ENCODE peak calls at places on chromosomes 5 and 9, in four cellular contexts. One of them, this sample, is unnamed.

GRCh38 chr9:133759146-133759900 is 21.2 kb upstream of the SARDH start:
- DNase-seq in IMR-90: no peak
- DNase-seq in mesendoderm: no peak
- DNase-seq in H1: no peak
- DNase-seq in this sample: peak; percentile 76

GRCh38 chr5:124923131-124923530 is 176.7 kb upstream of the ZNF608 start:
- DNase-seq in H1: no peak
- DNase-seq in IMR-90: peak; percentile 24
- DNase-seq in mesendoderm: no peak
- DNase-seq in this sample: no peak

GRCh38 chr9:96555567-96556386 is 63.9 kb downstream of the CDC14B start:
- DNase-seq in H1: no peak
- DNase-seq in mesendoderm: no peak
- DNase-seq in IMR-90: peak; percentile 44
- DNase-seq in this sample: no peak

GRCh38 chr9:89815903-89816573 is 211.2 kb downstream of the GADD45G start:
- DNase-seq in H1: no peak
- DNase-seq in mesendoderm: no peak
- DNase-seq in IMR-90: no peak
- DNase-seq in this sample: no peak

GRCh38 chr5:125348221-125348692 is 601.8 kb upstream of the ZNF608 start:
- DNase-seq in H1: peak; percentile 25
- DNase-seq in IMR-90: no peak
- DNase-seq in mesendoderm: peak; percentile 78
- DNase-seq in this sample: peak; percentile 44

GRCh38 chr5:108168915-108169314 is 213.0 kb downstream of the FBXL17 start:
- DNase-seq in H1: no peak
- DNase-seq in IMR-90: no peak
- DNase-seq in mesendoderm: no peak
- DNase-seq in this sample: no peak

GRCh38 chr5:36876389-36876964 is at the start of gene NIPBL:
- DNase-seq in mesendoderm: peak; percentile 97
- DNase-seq in H1: no peak
- DNase-seq in IMR-90: peak; percentile 94
- DNase-seq in this sample: peak; percentile 90

GRCh38 chr9:131180454-131180853 is 55.1 kb downstream of the NUP214 start:
- DNase-seq in IMR-90: peak; percentile 98
- DNase-seq in mesendoderm: peak; percentile 6
- DNase-seq in H1: no peak
- DNase-seq in this sample: no peak

GRCh38 chr5:126994485-126994884 is 35.9 kb downstream of the MARCHF3 start:
- DNase-seq in mesendoderm: no peak
- DNase-seq in H1: no peak
- DNase-seq in IMR-90: no peak
- DNase-seq in this sample: no peak

GRCh38 chr5:164799391-164799790 is 1294.0 kb downstream of the MAT2B start:
- DNase-seq in H1: no peak
- DNase-seq in IMR-90: no peak
- DNase-seq in mesendoderm: no peak
- DNase-seq in this sample: no peak

GRCh38 chr9:114827658-114828360 is 22.0 kb upstream of the TNFSF15 start:
- DNase-seq in H1: no peak
- DNase-seq in mesendoderm: no peak
- DNase-seq in IMR-90: no peak
- DNase-seq in this sample: no peak

GRCh38 chr5:72817076-72817476 is 615 bp downstream of the TNPO1 start:
- DNase-seq in mesendoderm: no peak
- DNase-seq in H1: no peak
- DNase-seq in IMR-90: peak; percentile 88
- DNase-seq in this sample: peak; percentile 52

GRCh38 chr5:31273161-31273560 is 79.7 kb downstream of the CDH6 start:
- DNase-seq in IMR-90: peak; percentile 10
- DNase-seq in mesendoderm: no peak
- DNase-seq in H1: no peak
- DNase-seq in this sample: no peak

GRCh38 chr5:135488727-135489465 is 36.7 kb upstream of the TIFAB start:
- DNase-seq in mesendoderm: peak; percentile 91
- DNase-seq in IMR-90: peak; percentile 73
- DNase-seq in H1: peak; percentile 62
- DNase-seq in this sample: peak; percentile 91

GRCh38 chr5:154503698-154504039 is 25.6 kb upstream of the HAND1 start:
- DNase-seq in IMR-90: no peak
- DNase-seq in H1: no peak
- DNase-seq in mesendoderm: no peak
- DNase-seq in this sample: no peak

GRCh38 chr5:154506049-154506715 is 28.2 kb upstream of the HAND1 start:
- DNase-seq in mesendoderm: no peak
- DNase-seq in H1: no peak
- DNase-seq in IMR-90: no peak
- DNase-seq in this sample: no peak

GRCh38 chr5:154508114-154508513 is 30.1 kb upstream of the HAND1 start:
- DNase-seq in mesendoderm: no peak
- DNase-seq in IMR-90: no peak
- DNase-seq in H1: no peak
- DNase-seq in this sample: no peak

GRCh38 chr5:154506716-154507080 is 28.7 kb upstream of the HAND1 start:
- DNase-seq in mesendoderm: no peak
- DNase-seq in H1: no peak
- DNase-seq in IMR-90: no peak
- DNase-seq in this sample: no peak

GRCh38 chr5:154505567-154505966 is 27.5 kb upstream of the HAND1 start:
- DNase-seq in H1: no peak
- DNase-seq in IMR-90: no peak
- DNase-seq in mesendoderm: peak; percentile 48
- DNase-seq in this sample: peak; percentile 65
- H3K27me3 ChIP-seq in H1: no peaks in the 10 kb centered on the region
- H3K27me3 ChIP-seq in IMR-90: peaks cover 58% of the 10 kb centered on the region
- H3K27me3 ChIP-seq in mesendoderm: no peaks in the 10 kb centered on the region
- H3K27me3 ChIP-seq in this sample: no peaks in the 10 kb centered on the region

DNA sequence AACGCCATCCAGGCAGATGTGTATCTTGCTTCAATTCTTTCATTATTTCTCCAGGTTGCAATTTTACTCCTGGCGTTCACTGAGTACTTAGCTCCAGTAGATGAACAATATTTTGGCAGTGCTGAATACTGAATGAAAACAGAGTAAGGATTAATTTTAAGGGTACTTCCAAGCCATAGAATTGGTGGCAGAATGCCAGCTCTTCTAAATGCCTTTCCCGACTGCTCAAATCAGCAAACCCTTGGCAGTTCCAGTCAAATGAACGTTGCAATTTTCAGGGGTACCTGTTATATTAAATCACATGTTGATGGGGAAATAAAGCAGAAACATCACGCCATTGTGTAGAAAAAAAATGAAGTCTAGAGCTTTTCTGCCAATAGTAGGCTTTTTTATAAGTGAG is 282.4 kb upstream of the RPS23 start:
- DNase-seq in H1: no peak
- DNase-seq in IMR-90: no peak
- DNase-seq in mesendoderm: no peak
- DNase-seq in this sample: no peak
- H3K56ac ChIP-seq in H1: no peak overlapping the region
- H3K56ac ChIP-seq in IMR-90: no peak overlapping the region
- H3K56ac ChIP-seq in mesendoderm: no peak overlapping the region
- H3K56ac ChIP-seq in this sample: no peak overlapping the region

DNA sequence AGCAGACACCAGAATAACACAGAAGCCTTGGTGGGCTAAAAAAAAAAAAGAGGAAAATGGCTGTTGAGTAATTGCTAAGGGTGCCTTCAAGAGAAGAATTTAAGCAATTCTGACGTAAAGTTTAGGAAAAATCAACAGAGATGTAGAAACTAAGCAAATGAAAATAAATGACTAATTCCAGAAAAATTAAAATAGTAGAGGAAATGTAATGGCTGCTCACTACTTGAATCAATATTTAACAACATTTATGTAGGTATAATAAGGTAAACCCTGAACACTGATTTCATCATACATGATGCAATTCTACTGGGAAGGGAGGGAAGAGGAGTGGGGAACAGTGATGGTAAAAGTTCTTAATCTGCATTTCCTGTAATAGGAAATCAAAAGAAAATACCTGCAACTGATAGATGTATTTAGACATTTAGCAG is 41.4 kb downstream of the PUM3 start:
- DNase-seq in IMR-90: peak; percentile 82
- DNase-seq in H1: no peak
- DNase-seq in mesendoderm: no peak
- DNase-seq in this sample: no peak
- H3K18ac ChIP-seq in IMR-90: peak overlapping the region; percentile 100
- H3K18ac ChIP-seq in H1: no peak overlapping the region
- H3K18ac ChIP-seq in mesendoderm: no peak overlapping the region
- H3K18ac ChIP-seq in this sample: no peak overlapping the region

DNA sequence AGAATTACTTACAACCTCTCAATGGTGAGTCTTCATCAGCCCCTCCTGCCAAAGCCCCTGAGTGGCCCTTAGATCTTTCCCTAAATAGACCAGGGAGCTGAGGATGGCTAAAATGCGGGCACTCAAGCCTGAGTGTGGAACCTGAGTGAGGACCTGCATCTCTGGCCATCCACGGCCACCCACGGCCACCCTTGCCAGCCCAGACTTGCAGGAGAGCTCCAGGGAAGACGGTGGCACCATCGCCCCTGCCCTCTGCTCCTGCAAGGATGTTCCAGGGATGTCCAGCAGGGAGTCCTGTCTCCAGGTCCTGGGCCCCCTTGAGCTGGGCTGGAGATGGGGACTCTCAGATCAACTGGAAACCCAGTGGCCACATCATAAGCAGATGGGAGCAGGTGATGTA is 68.2 kb upstream of the OLFM1 start:
- DNase-seq in IMR-90: no peak
- DNase-seq in mesendoderm: no peak
- DNase-seq in H1: no peak
- DNase-seq in this sample: no peak
- H3K27me3 ChIP-seq in IMR-90: peaks cover 7% of the 10 kb centered on the region
- H3K27me3 ChIP-seq in mesendoderm: no peaks in the 10 kb centered on the region
- H3K27me3 ChIP-seq in H1: no peaks in the 10 kb centered on the region
- H3K27me3 ChIP-seq in this sample: no peaks in the 10 kb centered on the region